ENCODE peak calls at places on chromosomes 11 and 22, in five cellular contexts. P is K562, D is WTC11, I is H1, Q is HepG2. B is an unnamed sample.

GRCh38 chr11:64814712-64815187 is 4.4 kb upstream of the MEN1 start:
- DNase-seq in Q (peak), P (no peak), D (no peak), I (no peak), B (peak)

GRCh38 chr22:36135306-36135705 is 25.2 kb downstream of the APOL3 start:
- DNase-seq in Q (no peak), P (no peak), I (no peak), D (no peak), B (no peak)

GRCh38 chr11:87061766-87062165 is 24.0 kb downstream of the TMEM135 start:
- DNase-seq in D (no peak), I (no peak), P (no peak), Q (no peak), B (no peak)

GRCh38 chr11:1419811-1420210 is 30.1 kb downstream of the BRSK2 start:
- DNase-seq in P (no peak), D (no peak), Q (no peak), I (no peak), B (no peak)

GRCh38 chr11:14969922-14970323 is 2.2 kb downstream of the CALCA start:
- DNase-seq in P (peak), I (peak), Q (peak), D (peak), B (no peak)

GRCh38 chr11:15770798-15771414 is 585.4 kb downstream of the SOX6 start:
- DNase-seq in Q (peak), I (peak), P (peak), D (peak), B (no peak)

GRCh38 chr11:128463975-128464374 is 123.4 kb downstream of the ETS1 start:
- DNase-seq in D (no peak), Q (no peak), I (no peak), P (no peak), B (no peak)

GRCh38 chr11:119782673-119783072 is 53.7 kb upstream of the NECTIN1 start:
- DNase-seq in I (no peak), D (no peak), P (peak), Q (no peak), B (no peak)

GRCh38 chr11:28482666-28483065 is 374.5 kb downstream of the METTL15 start:
- DNase-seq in D (no peak), P (no peak), Q (no peak), I (no peak), B (no peak)

GRCh38 chr11:5004429-5005274 is 10.0 kb downstream of the OR51L1 start:
- DNase-seq in P (peak), I (peak), Q (peak), D (peak), B (no peak)

GRCh38 chr11:29008481-29008880 is 900.3 kb downstream of the METTL15 start:
- DNase-seq in Q (no peak), D (no peak), I (no peak), P (no peak), B (no peak)

GRCh38 chr22:48705159-48705916 is 1122.3 kb downstream of the BRD1 start:
- DNase-seq in P (no peak), D (peak), I (no peak), Q (peak), B (no peak)

GRCh38 chr11:16341853-16342252 is 14.5 kb downstream of the SOX6 start:
- DNase-seq in P (no peak), D (no peak), I (no peak), Q (no peak), B (no peak)

GRCh38 chr22:42401562-42402334 is 30.5 kb downstream of the NFAM1 start:
- DNase-seq in P (no peak), D (no peak), Q (no peak), I (no peak), B (no peak)

GRCh38 chr11:2528301-2529050 is 83.7 kb downstream of the KCNQ1 start:
- DNase-seq in I (no peak), D (peak), P (no peak), Q (no peak), B (no peak)

GRCh38 chr11:2525941-2526807 is 81.4 kb downstream of the KCNQ1 start:
- DNase-seq in D (peak), P (no peak), Q (no peak), I (no peak), B (no peak)

GRCh38 chr11:2529173-2529572 is 84.4 kb downstream of the KCNQ1 start:
- DNase-seq in Q (no peak), D (no peak), P (no peak), I (no peak), B (no peak)

GRCh38 chr11:2526808-2527381 is 82.1 kb downstream of the KCNQ1 start:
- DNase-seq in I (no peak), D (peak), Q (no peak), P (peak), B (no peak)

GRCh38 chr11:2527621-2528291 is 82.9 kb downstream of the KCNQ1 start:
- DNase-seq in D (peak), I (no peak), P (no peak), Q (no peak), B (no peak)
- TF ChIP-seq ATF2 in D (no peak), I (no peak), P (no peak), Q (no peak), B (no peak)

DNA sequence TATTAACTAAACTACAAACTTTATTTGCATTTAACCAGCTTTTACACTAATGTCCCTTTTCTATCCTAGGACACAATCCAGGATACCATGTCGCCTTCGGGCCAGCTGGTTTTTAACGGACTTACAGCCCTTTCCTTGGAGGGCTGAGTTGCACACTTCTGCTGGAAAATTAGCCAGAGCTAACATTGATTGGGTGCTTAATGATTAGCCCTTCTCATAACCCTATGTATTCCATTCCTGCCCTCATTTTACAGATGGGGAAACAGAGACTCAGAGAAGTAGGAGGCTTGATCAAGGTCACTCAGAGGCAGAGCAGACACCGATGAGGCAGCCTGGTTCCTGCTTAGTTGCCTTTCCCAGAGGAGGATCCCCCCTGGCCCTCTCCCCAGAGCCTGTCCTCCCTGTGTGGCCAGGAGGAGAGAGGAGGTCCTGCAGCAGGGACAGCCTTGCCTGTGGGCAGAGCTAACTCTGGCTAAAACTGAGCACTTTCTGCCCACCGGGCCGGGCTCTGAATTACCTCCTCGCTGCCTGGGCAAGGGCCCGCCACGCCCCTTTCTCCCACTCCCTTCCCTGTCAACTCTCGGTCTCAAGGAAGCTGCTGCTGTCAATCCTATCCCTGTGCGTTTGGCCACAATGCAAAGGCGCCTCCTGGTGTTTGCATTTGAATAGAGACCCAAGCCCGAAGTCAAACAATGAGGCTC is 59.6 kb upstream of the PAX6 start:
- DNase-seq in Q (peak), P (peak), I (peak), D (peak), B (no peak)
- TF ChIP-seq ATF2 in Q (no peak), P (no peak), I (no peak), D (no peak), B (no peak)

GRCh38 chr11:3994030-3994640 is 100.5 kb upstream of the RRM1 start:
- DNase-seq in D (no peak), P (peak), I (no peak), Q (peak), B (no peak)
- TF ChIP-seq ATF2 in D (no peak), P (no peak), I (no peak), Q (no peak), B (no peak)

DNA sequence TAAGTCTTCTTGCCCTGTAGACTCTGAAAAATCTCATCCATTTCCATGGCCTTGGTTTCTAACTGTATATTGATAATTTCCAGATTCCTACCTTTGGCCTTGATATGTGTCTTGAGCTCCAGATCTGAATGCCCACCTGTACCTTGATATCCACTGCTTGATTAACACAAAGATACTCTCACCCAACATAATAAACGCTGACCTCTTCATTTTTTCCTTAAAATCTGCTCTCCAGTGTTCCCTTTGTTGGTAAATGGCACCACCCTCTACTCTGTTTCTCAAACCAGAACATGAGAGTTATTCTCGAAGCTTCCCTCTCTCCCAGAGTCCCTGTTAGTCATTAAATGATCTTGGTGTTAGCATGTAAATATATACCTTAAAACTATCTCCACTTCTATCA is 13.4 kb downstream of the TUG1 start:
- DNase-seq in Q (no peak), D (no peak), I (no peak), P (no peak), B (no peak)
- TF ChIP-seq ATF2 in Q (no peak), D (no peak), I (no peak), P (no peak), B (no peak)

B was measured in GM12878.